ENCODE peak calls at places on chromosome 10, in six cellular contexts. Y, F, J, T, R and I are unnamed samples.

GRCh38 chr10:89074120-89074519 is 83.5 kb downstream of the FAS start:
- DNase-seq in Y (no peak), F (peak; percentile 73), J (peak; percentile 54), T (peak; percentile 48), R (peak; percentile 34), I (no peak)

GRCh38 chr10:15084502-15084922 is 4.1 kb downstream of the ACBD7 start:
- DNase-seq in Y (peak; percentile 88), F (peak; percentile 35), J (peak; percentile 46), T (peak; percentile 64), R (peak; percentile 77), I (peak; percentile 40)

GRCh38 chr10:74733612-74734011 is 92.8 kb upstream of the KAT6B start:
- DNase-seq in Y (no peak), F (no peak), J (no peak), T (no peak), R (no peak), I (no peak)

GRCh38 chr10:113644185-113645120 is 19.4 kb downstream of the NRAP start:
- DNase-seq in Y (no peak), F (no peak), J (no peak), T (no peak), R (no peak), I (no peak)

GRCh38 chr10:46226232-46226631 is 60.6 kb upstream of the ANTXRL start:
- DNase-seq in Y (no peak), F (no peak), J (peak; percentile 10), T (no peak), R (no peak), I (no peak)

GRCh38 chr10:118658762-118659161 is 63.3 kb upstream of the PRLHR start:
- DNase-seq in Y (no peak), F (no peak), J (no peak), T (no peak), R (no peak), I (no peak)

GRCh38 chr10:80451132-80451531 is 3.0 kb upstream of the TSPAN14 start:
- DNase-seq in Y (no peak), F (no peak), J (no peak), T (no peak), R (no peak), I (no peak)

GRCh38 chr10:28327494-28327886 is 24.6 kb upstream of the MPP7 start:
- DNase-seq in Y (no peak), F (no peak), J (no peak), T (no peak), R (no peak), I (no peak)

GRCh38 chr10:6136215-6137201 is 47.7 kb downstream of the RBM17 start:
- DNase-seq in Y (no peak), F (peak; percentile 12), J (no peak), T (no peak), R (no peak), I (no peak)

GRCh38 chr10:79360499-79361342 is 13.5 kb downstream of the PPIF start:
- DNase-seq in Y (no peak), F (no peak), J (no peak), T (no peak), R (no peak), I (no peak)

GRCh38 chr10:30396708-30397107 is 37.3 kb upstream of the MAP3K8 start:
- DNase-seq in Y (no peak), F (no peak), J (no peak), T (no peak), R (no peak), I (no peak)

GRCh38 chr10:90179696-90180407 is 478.5 kb downstream of the KIF20B start:
- DNase-seq in Y (peak; percentile 31), F (no peak), J (no peak), T (no peak), R (peak; percentile 6), I (no peak)

GRCh38 chr10:132521041-132521465 is 16.5 kb upstream of the INPP5A start:
- DNase-seq in Y (no peak), F (peak; percentile 45), J (peak; percentile 23), T (no peak), R (no peak), I (no peak)

GRCh38 chr10:4725917-4726606 is 99.9 kb upstream of the AKR1E2 start:
- DNase-seq in Y (peak; percentile 90), F (no peak), J (no peak), T (no peak), R (no peak), I (no peak)

GRCh38 chr10:87054373-87055295 is 34.5 kb downstream of the FAM25A start:
- DNase-seq in Y (no peak), F (no peak), J (no peak), T (no peak), R (peak; percentile 10), I (no peak)

GRCh38 chr10:6423004-6423403 is 157.1 kb downstream of the PRKCQ start:
- DNase-seq in Y (no peak), F (no peak), J (no peak), T (no peak), R (no peak), I (no peak)

GRCh38 chr10:1575481-1576244 is 161.7 kb downstream of the ADARB2 start:
- DNase-seq in Y (no peak), F (no peak), J (no peak), T (no peak), R (no peak), I (no peak)

GRCh38 chr10:117184296-117184695 is 13.0 kb upstream of the KCNK18 start:
- DNase-seq in Y (no peak), F (no peak), J (no peak), T (no peak), R (no peak), I (no peak)

GRCh38 chr10:130928306-130928705 is 383.2 kb downstream of the TCERG1L start:
- DNase-seq in Y (no peak), F (no peak), J (no peak), T (no peak), R (no peak), I (no peak)

GRCh38 chr10:131915990-131916766 is 15.4 kb downstream of the PPP2R2D start:
- DNase-seq in Y (no peak), F (no peak), J (no peak), T (no peak), R (no peak), I (no peak)

GRCh38 chr10:88385601-88386203 is 197.4 kb downstream of the RNLS start:
- DNase-seq in Y (peak; percentile 70), F (peak; percentile 30), J (no peak), T (peak; percentile 78), R (peak; percentile 85), I (peak; percentile 10)

GRCh38 chr10:3757638-3758490 is 27.1 kb downstream of the KLF6 start:
- DNase-seq in Y (no peak), F (no peak), J (no peak), T (no peak), R (no peak), I (peak; percentile 88)

GRCh38 chr10:121450247-121450646 is 148.0 kb downstream of the FGFR2 start:
- DNase-seq in Y (no peak), F (no peak), J (no peak), T (no peak), R (no peak), I (no peak)

GRCh38 chr10:120186506-120186905 is 270.5 kb upstream of the PLPP4 start:
- DNase-seq in Y (no peak), F (no peak), J (no peak), T (peak; percentile 9), R (no peak), I (no peak)

GRCh38 chr10:55058800-55059199 is 257.8 kb upstream of the PCDH15 start:
- DNase-seq in Y (no peak), F (no peak), J (no peak), T (no peak), R (no peak), I (peak; percentile 16)

GRCh38 chr10:17989908-17990767 is 38.4 kb downstream of the SLC39A12 start:
- DNase-seq in Y (peak; percentile 37), F (no peak), J (no peak), T (peak; percentile 30), R (no peak), I (no peak)

GRCh38 chr10:110549211-110549610 is 18.3 kb upstream of the SMC3 start:
- DNase-seq in Y (no peak), F (no peak), J (no peak), T (no peak), R (no peak), I (no peak)

GRCh38 chr10:95196053-95196452 is 2.0 kb downstream of the ACSM6 start:
- DNase-seq in Y (no peak), F (no peak), J (no peak), T (no peak), R (peak; percentile 28), I (no peak)

GRCh38 chr10:103053659-103054581 is 135.8 kb downstream of the CNNM2 start:
- DNase-seq in Y (peak; percentile 85), F (peak; percentile 66), J (peak; percentile 64), T (peak; percentile 64), R (peak; percentile 63), I (peak; percentile 79)
- H3K4me3 ChIP-seq in Y (peak overlapping the region; percentile 14), F (peak overlapping the region; percentile 12), J (no peak overlapping the region), T (peak overlapping the region; percentile 10), R (no peak overlapping the region), I (peak overlapping the region; percentile 56)

GRCh38 chr10:77419979-77420378 is 217.6 kb downstream of the KCNMA1 start:
- DNase-seq in Y (no peak), F (no peak), J (no peak), T (no peak), R (no peak), I (no peak)
- H3K4me1 ChIP-seq in Y (peaks cover 25% of the 10 kb centered on the region), F (peaks cover 14% of the 10 kb centered on the region), J (no peaks in the 10 kb centered on the region), T (no peaks in the 10 kb centered on the region), R (peaks cover 74% of the 10 kb centered on the region), I (peaks cover 49% of the 10 kb centered on the region)

GRCh38 chr10:12062754-12063482 is 5.8 kb upstream of the DHTKD1 start:
- DNase-seq in Y (no peak), F (no peak), J (no peak), T (no peak), R (no peak), I (no peak)
- H3K4me3 ChIP-seq in Y (no peak overlapping the region), F (no peak overlapping the region), J (no peak overlapping the region), T (no peak overlapping the region), R (no peak overlapping the region), I (no peak overlapping the region)

DNA sequence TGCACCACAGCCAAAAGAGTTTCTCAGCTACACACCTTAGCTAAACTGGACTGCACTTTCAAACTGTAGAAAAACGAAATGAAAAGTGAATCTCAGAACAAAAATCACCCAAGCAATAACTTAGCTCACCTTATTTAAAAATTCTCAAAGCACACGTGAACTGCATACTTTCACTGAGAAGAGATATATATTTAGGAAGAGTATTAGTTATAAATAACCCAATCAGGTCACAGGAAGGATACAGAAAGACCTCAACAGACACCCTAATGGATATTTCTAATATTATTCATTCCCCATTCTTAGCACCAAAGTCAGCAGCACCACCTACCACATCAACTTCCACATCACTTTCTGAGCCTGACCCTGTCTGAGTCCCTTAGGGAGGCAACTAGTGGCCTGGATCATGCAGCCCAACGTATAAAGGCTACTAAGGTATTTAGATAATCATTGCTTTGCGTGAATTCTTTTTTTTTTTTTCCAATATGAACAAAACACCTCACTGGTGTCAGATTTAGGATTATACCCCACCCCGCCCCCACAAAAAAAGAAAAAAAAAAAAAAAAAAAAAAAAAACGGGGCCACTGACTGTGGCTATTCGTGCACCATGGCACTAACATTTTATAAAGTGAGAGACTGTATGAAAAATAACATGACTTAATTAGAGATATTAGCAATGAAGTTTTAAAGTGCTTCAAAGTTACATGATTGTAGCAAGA is 2.6 kb downstream of the ABI1 start:
- DNase-seq in Y (no peak), F (no peak), J (no peak), T (no peak), R (no peak), I (no peak)
- H3K4me1 ChIP-seq in Y (peaks cover 33% of the 10 kb centered on the region), F (no peaks in the 10 kb centered on the region), J (peaks cover 10% of the 10 kb centered on the region), T (peaks cover 26% of the 10 kb centered on the region), R (peaks cover 47% of the 10 kb centered on the region), I (no peaks in the 10 kb centered on the region)